ENCODE peak calls at places on chromosomes 6 and 20, in five cellular contexts. Z is fibroblast of mammary gland, G is HFF-Myc, C is left lung, J is HCT116. E is an unnamed sample.

GRCh38 chr6:169723991-169724553 is at the start of gene PHF10:
- DNase-seq in Z (no peak), G (no peak), C (peak), J (no peak), E (peak)

GRCh38 chr6:81609736-81610135 is 142.7 kb downstream of the TENT5A start:
- DNase-seq in Z (peak), G (no peak), C (no peak), J (no peak), E (no peak)

GRCh38 chr6:104527761-104528415 is 331.8 kb downstream of the HACE1 start:
- DNase-seq in Z (peak), G (no peak), C (no peak), J (no peak), E (no peak)

GRCh38 chr6:51273228-51273961 is 454.7 kb downstream of the TFAP2B start:
- DNase-seq in Z (no peak), G (no peak), C (no peak), J (no peak), E (no peak)

GRCh38 chr6:44917430-44917829 is 410.7 kb upstream of the RUNX2 start:
- DNase-seq in Z (no peak), G (no peak), C (no peak), J (no peak), E (no peak)

GRCh38 chr6:165218816-165219215 is 90.6 kb downstream of the C6orf118 start:
- DNase-seq in Z (peak), G (no peak), C (no peak), J (no peak), E (no peak)

GRCh38 chr6:83707829-83708545 is 914 bp downstream of the SNAP91 start:
- DNase-seq in Z (no peak), G (no peak), C (peak), J (no peak), E (peak)

GRCh38 chr20:9482180-9482579 is 32.2 kb upstream of the LAMP5 start:
- DNase-seq in Z (no peak), G (no peak), C (no peak), J (no peak), E (no peak)

GRCh38 chr6:26217714-26218075 is 130.5 kb downstream of the HFE start:
- DNase-seq in Z (no peak), G (no peak), C (no peak), J (no peak), E (no peak)

GRCh38 chr6:138434915-138435314 is 30.9 kb downstream of the HEBP2 start:
- DNase-seq in Z (no peak), G (no peak), C (no peak), J (no peak), E (no peak)

GRCh38 chr6:161393839-161394364 is 120.0 kb upstream of the AGPAT4 start:
- DNase-seq in Z (peak), G (peak), C (no peak), J (peak), E (no peak)

GRCh38 chr6:74113901-74114300 is 417.9 kb downstream of the CD109 start:
- DNase-seq in Z (no peak), G (no peak), C (no peak), J (no peak), E (no peak)

GRCh38 chr20:3875378-3875974 is 13.7 kb upstream of the PANK2 start:
- DNase-seq in Z (no peak), G (no peak), C (peak), J (no peak), E (no peak)

GRCh38 chr6:37024665-37025337 is 19.3 kb downstream of the FGD2 start:
- DNase-seq in Z (no peak), G (no peak), C (no peak), J (peak), E (no peak)

GRCh38 chr20:6122873-6123649 is at the start of gene FERMT1:
- DNase-seq in Z (peak), G (peak), C (peak), J (peak), E (no peak)

GRCh38 chr20:62643521-62644043 is 1.3 kb downstream of the SLCO4A1 start:
- DNase-seq in Z (peak), G (no peak), C (no peak), J (no peak), E (no peak)

GRCh38 chr6:152099816-152100618 is 292.5 kb downstream of the ESR1 start:
- DNase-seq in Z (peak), G (no peak), C (peak), J (no peak), E (no peak)

GRCh38 chr6:106163966-106164877 is 78.1 kb downstream of the PRDM1 start:
- DNase-seq in Z (peak), G (no peak), C (no peak), J (no peak), E (no peak)

GRCh38 chr20:44467289-44467883 is 8.3 kb upstream of the TTPAL start:
- DNase-seq in Z (peak), G (no peak), C (no peak), J (no peak), E (no peak)

GRCh38 chr6:158290659-158291058 is 21.6 kb upstream of the TULP4 start:
- DNase-seq in Z (no peak), G (no peak), C (no peak), J (no peak), E (no peak)

GRCh38 chr20:61585764-61586163 is 333.7 kb downstream of the CDH4 start:
- DNase-seq in Z (no peak), G (no peak), C (no peak), J (no peak), E (no peak)

GRCh38 chr6:168703970-168704369 is 263.0 kb downstream of the SMOC2 start:
- DNase-seq in Z (no peak), G (no peak), C (no peak), J (no peak), E (no peak)

GRCh38 chr6:111813247-111814162 is 59.7 kb downstream of the FYN start:
- DNase-seq in Z (peak), G (no peak), C (no peak), J (no peak), E (no peak)

GRCh38 chr6:105370316-105370715 is 32.6 kb downstream of the PREP start:
- DNase-seq in Z (no peak), G (no peak), C (no peak), J (no peak), E (no peak)

GRCh38 chr6:122696079-122696478 is 83.4 kb upstream of the FABP7 start:
- DNase-seq in Z (peak), G (peak), C (no peak), J (peak), E (no peak)

GRCh38 chr20:49883246-49883802 is 32.0 kb downstream of the SPATA2 start:
- DNase-seq in Z (no peak), G (no peak), C (no peak), J (no peak), E (no peak)

GRCh38 chr6:36280467-36280866 is 10.6 kb downstream of the PNPLA1 start:
- DNase-seq in Z (no peak), G (no peak), C (no peak), J (no peak), E (no peak)

GRCh38 chr6:109379706-109380105 is 2.6 kb downstream of the CD164 start:
- DNase-seq in Z (peak), G (no peak), C (no peak), J (no peak), E (no peak)

DNA sequence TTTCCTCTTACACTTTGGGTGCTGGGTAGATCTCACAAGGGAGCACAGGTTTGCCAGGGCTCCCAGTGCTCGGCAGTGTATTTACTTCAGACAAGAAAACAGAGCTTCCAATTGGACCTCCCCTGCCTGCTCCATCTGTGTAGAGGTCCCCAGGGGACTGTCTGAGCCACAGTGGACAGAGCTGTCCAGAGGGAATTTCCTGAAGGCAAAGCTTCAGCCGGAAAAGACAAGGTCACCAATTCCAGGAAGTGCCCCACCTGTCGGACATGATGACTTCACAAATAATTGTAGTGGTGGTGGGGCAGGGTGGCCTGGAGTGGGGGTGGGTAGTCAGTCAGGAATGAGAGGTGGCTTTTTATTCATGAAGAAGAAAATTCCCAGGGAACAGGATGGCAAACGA is 18.6 kb downstream of the ADGRF5 start:
- DNase-seq in Z (no peak), G (no peak), C (no peak), J (no peak), E (no peak)
- TF ChIP-seq CTCF in Z (no peak), G (no peak), C (no peak), J (peak), E (no peak)

DNA sequence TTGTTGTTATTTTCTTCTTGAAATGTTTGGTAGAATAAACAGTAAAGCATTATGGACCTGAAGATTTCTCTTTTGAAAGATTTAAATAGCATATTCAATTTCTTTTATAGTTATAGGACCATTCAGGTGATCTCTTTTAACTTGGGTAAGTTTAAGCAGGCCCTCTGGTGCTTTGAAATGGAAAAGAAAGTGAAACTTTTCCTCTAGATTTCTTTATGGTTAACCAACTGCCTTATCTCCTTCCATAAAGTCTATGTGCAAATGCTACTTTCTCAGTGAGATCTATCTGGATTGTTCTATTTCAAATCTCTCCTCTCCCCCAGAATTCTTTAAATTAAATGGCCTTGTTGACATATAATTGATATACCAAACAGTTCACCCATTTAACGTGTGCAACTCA is 54.0 kb downstream of the PHACTR2 start:
- DNase-seq in Z (no peak), G (no peak), C (no peak), J (no peak), E (no peak)
- TF ChIP-seq CTCF in Z (no peak), G (no peak), C (no peak), J (no peak), E (no peak)

GRCh38 chr6:118913161-118913560 is 19.2 kb downstream of the ASF1A start:
- DNase-seq in Z (no peak), G (no peak), C (no peak), J (no peak), E (no peak)
- TF ChIP-seq CTCF in Z (no peak), G (no peak), C (no peak), J (no peak), E (no peak)

GRCh38 chr6:131534654-131534956 is 38.4 kb upstream of the ARG1 start:
- DNase-seq in Z (no peak), G (no peak), C (no peak), J (no peak), E (no peak)
- TF ChIP-seq CTCF in Z (no peak), G (no peak), C (no peak), J (no peak), E (no peak)

DNA sequence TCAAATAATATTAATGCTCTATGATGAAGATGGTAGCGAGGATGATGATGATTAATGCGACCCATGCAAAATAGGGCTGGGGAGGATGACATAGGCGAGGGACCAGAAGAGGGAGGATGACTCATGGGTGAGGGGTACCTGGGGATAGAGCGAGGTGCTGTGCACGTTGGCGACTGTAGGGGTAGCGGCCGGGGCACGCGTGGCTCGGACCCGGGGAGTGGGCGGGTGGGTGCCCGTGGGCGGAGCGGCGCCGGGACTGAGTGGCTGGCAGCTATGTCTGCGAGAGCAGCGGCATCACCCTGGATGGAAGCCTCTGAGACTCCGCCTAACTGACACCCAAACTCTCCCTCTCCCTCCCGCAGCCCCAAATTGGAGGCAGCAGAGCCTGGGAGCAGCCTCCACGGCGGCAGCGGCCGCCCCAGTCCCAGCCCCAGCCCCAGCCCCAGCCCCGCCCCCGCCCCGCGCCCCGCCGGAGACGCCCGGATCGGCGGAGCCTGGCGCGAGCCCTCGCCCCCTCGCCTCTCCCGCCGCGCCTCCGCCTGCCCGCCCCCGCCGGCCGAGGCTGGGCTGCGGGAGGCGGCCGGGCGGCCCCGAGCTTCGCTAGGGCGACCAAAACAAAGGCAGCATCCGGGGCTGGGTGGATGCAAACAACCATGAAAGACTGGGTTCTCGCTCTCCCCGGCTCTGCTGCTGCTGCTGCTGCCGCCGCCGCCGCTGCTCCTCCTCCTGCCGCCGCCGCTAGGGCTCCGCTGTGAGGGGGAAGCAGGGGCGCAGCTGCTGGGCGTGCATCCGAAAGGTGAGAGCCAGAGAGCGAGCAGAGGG is at the start of gene RIMS1:
- DNase-seq in Z (no peak), G (no peak), C (peak), J (no peak), E (no peak)
- TF ChIP-seq CTCF in Z (no peak), G (no peak), C (peak), J (no peak), E (no peak)

GRCh38 chr20:35342154-35342769 is 50.0 kb upstream of the FAM83C start:
- DNase-seq in Z (peak), G (no peak), C (no peak), J (no peak), E (no peak)
- TF ChIP-seq CTCF in Z (peak), G (peak), C (no peak), J (peak), E (no peak)

E was measured in mesothelial cell of epicardium.